ENCODE peak calls at places on chromosomes 5 and 9, in six cellular contexts. One of them, this sample, is unnamed.
A peak's percentile ranks its signal among the peaks of the same experiment; 100 is the strongest.

GRCh38 chr9:459491-460444 is 245.1 kb downstream of the DOCK8 start:
- DNase-seq in SK-N-SH: no peak
- DNase-seq in GM23248: no peak
- DNase-seq in neural progenitor cell: no peak
- DNase-seq in PC-9: no peak
- DNase-seq in PC-3: no peak
- DNase-seq in this sample: peak; percentile 11

GRCh38 chr9:117671468-117671867 is 32.7 kb upstream of the TLR4 start:
- DNase-seq in SK-N-SH: no peak
- DNase-seq in GM23248: peak; percentile 28
- DNase-seq in neural progenitor cell: no peak
- DNase-seq in PC-9: no peak
- DNase-seq in PC-3: no peak
- DNase-seq in this sample: no peak

GRCh38 chr5:59021837-59022514 is 439.1 kb downstream of the RAB3C start:
- DNase-seq in SK-N-SH: no peak
- DNase-seq in GM23248: no peak
- DNase-seq in neural progenitor cell: no peak
- DNase-seq in PC-9: no peak
- DNase-seq in PC-3: peak; percentile 68
- DNase-seq in this sample: no peak

GRCh38 chr5:151424892-151425523 is 22.4 kb upstream of the SLC36A1 start:
- DNase-seq in SK-N-SH: no peak
- DNase-seq in GM23248: no peak
- DNase-seq in neural progenitor cell: no peak
- DNase-seq in PC-9: no peak
- DNase-seq in PC-3: no peak
- DNase-seq in this sample: peak; percentile 68

GRCh38 chr5:18264126-18264882 is 630.0 kb downstream of the TAF11L14 start:
- DNase-seq in SK-N-SH: no peak
- DNase-seq in GM23248: no peak
- DNase-seq in neural progenitor cell: no peak
- DNase-seq in PC-9: no peak
- DNase-seq in PC-3: no peak
- DNase-seq in this sample: no peak

GRCh38 chr5:5348135-5348534 is 74.3 kb upstream of the ICE1 start:
- DNase-seq in SK-N-SH: no peak
- DNase-seq in GM23248: no peak
- DNase-seq in neural progenitor cell: no peak
- DNase-seq in PC-9: no peak
- DNase-seq in PC-3: no peak
- DNase-seq in this sample: peak; percentile 11

GRCh38 chr5:44387911-44388310 is 1.3 kb downstream of the FGF10 start:
- DNase-seq in SK-N-SH: no peak
- DNase-seq in GM23248: no peak
- DNase-seq in neural progenitor cell: peak; percentile 51
- DNase-seq in PC-9: no peak
- DNase-seq in PC-3: no peak
- DNase-seq in this sample: peak; percentile 51

GRCh38 chr5:158882660-158883059 is 217.1 kb downstream of the EBF1 start:
- DNase-seq in SK-N-SH: no peak
- DNase-seq in GM23248: no peak
- DNase-seq in neural progenitor cell: no peak
- DNase-seq in PC-9: no peak
- DNase-seq in PC-3: no peak
- DNase-seq in this sample: no peak

GRCh38 chr5:139251281-139251687 is 42.3 kb upstream of the MATR3 start:
- DNase-seq in SK-N-SH: no peak
- DNase-seq in GM23248: no peak
- DNase-seq in neural progenitor cell: no peak
- DNase-seq in PC-9: no peak
- DNase-seq in PC-3: peak; percentile 48
- DNase-seq in this sample: no peak

GRCh38 chr5:154316223-154316967 is 125.9 kb downstream of the GALNT10 start:
- DNase-seq in SK-N-SH: no peak
- DNase-seq in GM23248: peak; percentile 18
- DNase-seq in neural progenitor cell: no peak
- DNase-seq in PC-9: no peak
- DNase-seq in PC-3: no peak
- DNase-seq in this sample: no peak

GRCh38 chr9:121584421-121584820 is 67.0 kb upstream of the DAB2IP start:
- DNase-seq in SK-N-SH: no peak
- DNase-seq in GM23248: no peak
- DNase-seq in neural progenitor cell: no peak
- DNase-seq in PC-9: no peak
- DNase-seq in PC-3: no peak
- DNase-seq in this sample: no peak

GRCh38 chr5:78633710-78634109 is 14.9 kb downstream of the LHFPL2 start:
- DNase-seq in SK-N-SH: no peak
- DNase-seq in GM23248: peak; percentile 35
- DNase-seq in neural progenitor cell: no peak
- DNase-seq in PC-9: peak; percentile 63
- DNase-seq in PC-3: peak; percentile 30
- DNase-seq in this sample: no peak

GRCh38 chr5:106974256-106974655 is 696.5 kb downstream of the EFNA5 start:
- DNase-seq in SK-N-SH: no peak
- DNase-seq in GM23248: no peak
- DNase-seq in neural progenitor cell: no peak
- DNase-seq in PC-9: no peak
- DNase-seq in PC-3: no peak
- DNase-seq in this sample: no peak

GRCh38 chr5:56259002-56259511 is 25.9 kb upstream of the ANKRD55 start:
- DNase-seq in SK-N-SH: no peak
- DNase-seq in GM23248: peak; percentile 95
- DNase-seq in neural progenitor cell: no peak
- DNase-seq in PC-9: peak; percentile 67
- DNase-seq in PC-3: peak; percentile 54
- DNase-seq in this sample: no peak

GRCh38 chr5:41778410-41778809 is 91.8 kb downstream of the OXCT1 start:
- DNase-seq in SK-N-SH: no peak
- DNase-seq in GM23248: no peak
- DNase-seq in neural progenitor cell: no peak
- DNase-seq in PC-9: no peak
- DNase-seq in PC-3: no peak
- DNase-seq in this sample: no peak

GRCh38 chr5:172356527-172356926 is 73.0 kb upstream of the UBTD2 start:
- DNase-seq in SK-N-SH: no peak
- DNase-seq in GM23248: no peak
- DNase-seq in neural progenitor cell: no peak
- DNase-seq in PC-9: no peak
- DNase-seq in PC-3: no peak
- DNase-seq in this sample: no peak

GRCh38 chr9:71663931-71664459 is 104.3 kb downstream of the CEMIP2 start:
- DNase-seq in SK-N-SH: no peak
- DNase-seq in GM23248: peak; percentile 45
- DNase-seq in neural progenitor cell: peak; percentile 19
- DNase-seq in PC-9: peak; percentile 45
- DNase-seq in PC-3: peak; percentile 18
- DNase-seq in this sample: peak; percentile 67

GRCh38 chr9:99445920-99446319 is 223.8 kb downstream of the SEC61B start:
- DNase-seq in SK-N-SH: no peak
- DNase-seq in GM23248: peak; percentile 85
- DNase-seq in neural progenitor cell: no peak
- DNase-seq in PC-9: no peak
- DNase-seq in PC-3: no peak
- DNase-seq in this sample: no peak

GRCh38 chr5:173055722-173055982 is 500 bp upstream of the CREBRF start:
- DNase-seq in SK-N-SH: peak; percentile 22
- DNase-seq in GM23248: peak; percentile 31
- DNase-seq in neural progenitor cell: peak; percentile 29
- DNase-seq in PC-9: no peak
- DNase-seq in PC-3: no peak
- DNase-seq in this sample: no peak

GRCh38 chr9:99411068-99411467 is 189.0 kb downstream of the SEC61B start:
- DNase-seq in SK-N-SH: no peak
- DNase-seq in GM23248: peak; percentile 26
- DNase-seq in neural progenitor cell: no peak
- DNase-seq in PC-9: peak; percentile 53
- DNase-seq in PC-3: peak; percentile 60
- DNase-seq in this sample: no peak

GRCh38 chr9:135702002-135702721 is at the start of gene KCNT1:
- DNase-seq in SK-N-SH: peak; percentile 99
- DNase-seq in GM23248: peak; percentile 69
- DNase-seq in neural progenitor cell: peak; percentile 82
- DNase-seq in PC-9: no peak
- DNase-seq in PC-3: peak; percentile 51
- DNase-seq in this sample: peak; percentile 71

GRCh38 chr9:130847306-130848217 is 12.5 kb downstream of the ABL1 start:
- DNase-seq in SK-N-SH: peak; percentile 45
- DNase-seq in GM23248: peak; percentile 99
- DNase-seq in neural progenitor cell: peak; percentile 47
- DNase-seq in PC-9: no peak
- DNase-seq in PC-3: peak; percentile 91
- DNase-seq in this sample: peak; percentile 86

GRCh38 chr5:96243862-96244261 is 189.2 kb downstream of the PCSK1 start:
- DNase-seq in SK-N-SH: no peak
- DNase-seq in GM23248: no peak
- DNase-seq in neural progenitor cell: no peak
- DNase-seq in PC-9: no peak
- DNase-seq in PC-3: no peak
- DNase-seq in this sample: no peak

GRCh38 chr5:143992461-143992860 is 178.0 kb downstream of the YIPF5 start:
- DNase-seq in SK-N-SH: no peak
- DNase-seq in GM23248: no peak
- DNase-seq in neural progenitor cell: no peak
- DNase-seq in PC-9: no peak
- DNase-seq in PC-3: no peak
- DNase-seq in this sample: no peak

GRCh38 chr9:132201139-132201538 is 39.3 kb downstream of the NTNG2 start:
- DNase-seq in SK-N-SH: no peak
- DNase-seq in GM23248: no peak
- DNase-seq in neural progenitor cell: no peak
- DNase-seq in PC-9: no peak
- DNase-seq in PC-3: no peak
- DNase-seq in this sample: no peak

GRCh38 chr5:149719666-149720065 is 10.4 kb upstream of the PPARGC1B start:
- DNase-seq in SK-N-SH: no peak
- DNase-seq in GM23248: peak; percentile 16
- DNase-seq in neural progenitor cell: no peak
- DNase-seq in PC-9: peak; percentile 88
- DNase-seq in PC-3: peak; percentile 95
- DNase-seq in this sample: no peak

GRCh38 chr9:109321727-109322126 is 868 bp upstream of the EPB41L4B start:
- DNase-seq in SK-N-SH: no peak
- DNase-seq in GM23248: no peak
- DNase-seq in neural progenitor cell: no peak
- DNase-seq in PC-9: no peak
- DNase-seq in PC-3: no peak
- DNase-seq in this sample: no peak

GRCh38 chr9:37327553-37327952 is 94.9 kb upstream of the GRHPR start:
- DNase-seq in SK-N-SH: no peak
- DNase-seq in GM23248: no peak
- DNase-seq in neural progenitor cell: no peak
- DNase-seq in PC-9: no peak
- DNase-seq in PC-3: no peak
- DNase-seq in this sample: no peak
- H3F3A ChIP-seq in SK-N-SH: no peaks in the 10 kb centered on the region
- H3F3A ChIP-seq in GM23248: no peaks in the 10 kb centered on the region
- H3F3A ChIP-seq in neural progenitor cell: peaks cover 30% of the 10 kb centered on the region
- H3F3A ChIP-seq in PC-9: no peaks in the 10 kb centered on the region
- H3F3A ChIP-seq in PC-3: no peaks in the 10 kb centered on the region
- H3F3A ChIP-seq in this sample: no peaks in the 10 kb centered on the region

GRCh38 chr9:37410354-37410861 is 12.1 kb upstream of the GRHPR start:
- DNase-seq in SK-N-SH: no peak
- DNase-seq in GM23248: no peak
- DNase-seq in neural progenitor cell: no peak
- DNase-seq in PC-9: no peak
- DNase-seq in PC-3: no peak
- DNase-seq in this sample: no peak
- H3F3A ChIP-seq in SK-N-SH: peaks cover 7% of the 10 kb centered on the region
- H3F3A ChIP-seq in GM23248: peaks cover 2% of the 10 kb centered on the region
- H3F3A ChIP-seq in neural progenitor cell: peaks cover 32% of the 10 kb centered on the region
- H3F3A ChIP-seq in PC-9: peaks cover 27% of the 10 kb centered on the region
- H3F3A ChIP-seq in PC-3: no peaks in the 10 kb centered on the region
- H3F3A ChIP-seq in this sample: peaks cover 4% of the 10 kb centered on the region

GRCh38 chr5:90488791-90489190 is 14.1 kb downstream of the POLR3G start:
- DNase-seq in SK-N-SH: no peak
- DNase-seq in GM23248: peak; percentile 79
- DNase-seq in neural progenitor cell: no peak
- DNase-seq in PC-9: no peak
- DNase-seq in PC-3: peak; percentile 39
- DNase-seq in this sample: no peak

GRCh38 chr5:90494043-90494442 is 19.4 kb downstream of the POLR3G start:
- DNase-seq in SK-N-SH: no peak
- DNase-seq in GM23248: no peak
- DNase-seq in neural progenitor cell: no peak
- DNase-seq in PC-9: no peak
- DNase-seq in PC-3: no peak
- DNase-seq in this sample: no peak
- H3F3A ChIP-seq in SK-N-SH: peaks cover under 1% of the 10 kb centered on the region
- H3F3A ChIP-seq in GM23248: no peaks in the 10 kb centered on the region
- H3F3A ChIP-seq in neural progenitor cell: no peaks in the 10 kb centered on the region
- H3F3A ChIP-seq in PC-9: no peaks in the 10 kb centered on the region
- H3F3A ChIP-seq in PC-3: no peaks in the 10 kb centered on the region
- H3F3A ChIP-seq in this sample: peaks cover 15% of the 10 kb centered on the region

GRCh38 chr9:14246951-14247350 is 67.0 kb downstream of the NFIB start:
- DNase-seq in SK-N-SH: no peak
- DNase-seq in GM23248: no peak
- DNase-seq in neural progenitor cell: no peak
- DNase-seq in PC-9: no peak
- DNase-seq in PC-3: no peak
- DNase-seq in this sample: no peak

GRCh38 chr9:14247577-14247976 is 66.4 kb downstream of the NFIB start:
- DNase-seq in SK-N-SH: no peak
- DNase-seq in GM23248: no peak
- DNase-seq in neural progenitor cell: no peak
- DNase-seq in PC-9: no peak
- DNase-seq in PC-3: no peak
- DNase-seq in this sample: no peak

GRCh38 chr9:14248149-14248548 is 65.8 kb downstream of the NFIB start:
- DNase-seq in SK-N-SH: no peak
- DNase-seq in GM23248: no peak
- DNase-seq in neural progenitor cell: no peak
- DNase-seq in PC-9: no peak
- DNase-seq in PC-3: no peak
- DNase-seq in this sample: no peak

GRCh38 chr9:14243514-14244042 is 70.4 kb downstream of the NFIB start:
- DNase-seq in SK-N-SH: no peak
- DNase-seq in GM23248: no peak
- DNase-seq in neural progenitor cell: no peak
- DNase-seq in PC-9: no peak
- DNase-seq in PC-3: no peak
- DNase-seq in this sample: no peak

DNA sequence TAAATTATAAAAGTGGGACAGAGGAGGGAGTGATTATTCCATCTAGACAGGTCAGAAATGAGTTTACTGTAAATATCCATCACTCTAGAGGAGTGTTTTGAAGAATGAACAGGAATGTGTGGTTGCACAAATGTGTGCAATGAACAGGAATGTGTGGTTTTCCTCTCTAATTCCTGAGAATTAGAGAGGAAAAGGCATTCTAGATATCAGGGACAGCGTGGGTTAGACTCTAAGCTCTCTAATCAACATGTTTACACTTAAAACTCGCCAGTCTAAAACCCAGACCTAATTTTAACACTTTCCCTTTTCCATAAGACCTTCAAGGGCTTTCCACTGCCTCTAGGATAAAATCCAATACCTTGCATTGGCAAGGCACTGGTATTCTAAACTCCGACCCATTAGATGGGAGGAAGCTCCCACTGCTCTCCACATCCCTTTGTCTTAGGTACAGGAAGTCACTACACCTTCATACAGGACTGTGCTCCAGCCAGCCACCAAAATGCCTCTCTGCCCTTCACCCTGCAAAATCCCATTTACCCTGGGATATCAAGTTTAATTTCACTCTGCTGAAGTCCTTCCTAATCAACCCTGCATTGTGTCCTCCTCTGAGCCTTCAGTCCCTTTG is 67.9 kb downstream of the NFIB start:
- DNase-seq in SK-N-SH: no peak
- DNase-seq in GM23248: peak; percentile 63
- DNase-seq in neural progenitor cell: no peak
- DNase-seq in PC-9: peak; percentile 50
- DNase-seq in PC-3: no peak
- DNase-seq in this sample: no peak
- H3F3A ChIP-seq in SK-N-SH: peaks cover 16% of the 10 kb centered on the region
- H3F3A ChIP-seq in GM23248: peaks cover 15% of the 10 kb centered on the region
- H3F3A ChIP-seq in neural progenitor cell: no peaks in the 10 kb centered on the region
- H3F3A ChIP-seq in PC-9: peaks cover 17% of the 10 kb centered on the region
- H3F3A ChIP-seq in PC-3: peaks cover 1% of the 10 kb centered on the region
- H3F3A ChIP-seq in this sample: no peaks in the 10 kb centered on the region